ENCODE peak calls at places on chromosomes 2 and 18, in four cellular contexts. K is fibroblast of mammary gland; B is activated CD4-positive, alpha-beta T cell treated with anti-CD3 and anti-CD28 coated beads, Interleukin-2, amount 50 U/mL, for 24 hours; O is stimulated activated CD4-positive, alpha-beta T cell treated with anti-CD3 and anti-CD28 coated beads, Interleukin-2, amount 100 ng/mL, for 48 hours. V is an unnamed sample.

GRCh38 chr18:26656944-26657536 is 108.7 kb upstream of the KCTD1 start:
- DNase-seq in K (peak), B (no peak), O (peak), V (no peak)

GRCh38 chr18:67726882-67727281 is 210.4 kb upstream of the DSEL start:
- DNase-seq in K (no peak), B (no peak), O (no peak), V (no peak)

GRCh38 chr2:106129592-106129991 is 64.5 kb downstream of the UXS1 start:
- DNase-seq in K (no peak), B (no peak), O (no peak), V (no peak)

GRCh38 chr2:14220101-14220500 is 412.4 kb upstream of the LRATD1 start:
- DNase-seq in K (peak), B (no peak), O (no peak), V (no peak)

GRCh38 chr2:51812138-51812866 is 780.4 kb upstream of the NRXN1 start:
- DNase-seq in K (peak), B (no peak), O (no peak), V (no peak)

GRCh38 chr2:16140771-16141640 is 200.7 kb downstream of the MYCN start:
- DNase-seq in K (no peak), B (no peak), O (no peak), V (no peak)

GRCh38 chr18:79477711-79478483 is 82.2 kb downstream of the NFATC1 start:
- DNase-seq in K (no peak), B (no peak), O (no peak), V (no peak)

GRCh38 chr2:159960413-159960812 is 102.0 kb downstream of the PLA2R1 start:
- DNase-seq in K (peak), B (peak), O (no peak), V (no peak)

GRCh38 chr2:43593241-43593640 is 2.6 kb downstream of the THADA start:
- DNase-seq in K (no peak), B (no peak), O (no peak), V (no peak)

GRCh38 chr18:57772387-57772799 is 30.7 kb downstream of the ATP8B1 start:
- DNase-seq in K (no peak), B (no peak), O (no peak), V (no peak)

GRCh38 chr2:165163771-165164170 is 40.1 kb downstream of the SCN3A start:
- DNase-seq in K (peak), B (no peak), O (no peak), V (no peak)

GRCh38 chr2:240220371-240220770 is 79.9 kb upstream of the OTOS start:
- DNase-seq in K (no peak), B (no peak), O (no peak), V (no peak)

GRCh38 chr2:138221358-138221757 is 257.1 kb downstream of the HNMT start:
- DNase-seq in K (no peak), B (no peak), O (no peak), V (no peak)

GRCh38 chr2:86136141-86136540 is 30.1 kb downstream of the PTCD3 start:
- DNase-seq in K (no peak), B (no peak), O (no peak), V (no peak)

GRCh38 chr2:104825124-104825865 is 28.6 kb upstream of the POU3F3 start:
- DNase-seq in K (no peak), B (no peak), O (no peak), V (no peak)

GRCh38 chr2:230716588-230716987 is 3.9 kb downstream of the CAB39 start:
- DNase-seq in K (no peak), B (no peak), O (no peak), V (no peak)

GRCh38 chr18:29660777-29661176 is 1381.8 kb downstream of the DSC3 start:
- DNase-seq in K (no peak), B (no peak), O (no peak), V (no peak)

V was measured in activated T-helper 1 cell treated with anti-CD3 and anti-CD28 coated beads, Interleukin-2, amount 50 U/mL, for 16 hours.